ENCODE peak calls at places on chromosomes 6 and 20, in five cellular contexts. X is endothelial cell of umbilical vein, G is HCT116, Y is tibial nerve, D is sigmoid colon. B is an unnamed sample.

GRCh38 chr6:40347571-40348011 is 239.6 kb downstream of the LRFN2 start:
- DNase-seq in X (no peak), G (no peak), Y (no peak), D (peak; percentile 28), B (no peak)

GRCh38 chr20:62303327-62304226 is 780 bp downstream of the ADRM1 start:
- DNase-seq in X (peak; percentile 36), G (no peak), Y (no peak), D (peak; percentile 75), B (peak; percentile 65)

GRCh38 chr20:63703976-63704748 is 3.6 kb downstream of the ARFRP1 start:
- DNase-seq in X (no peak), G (no peak), Y (no peak), D (peak; percentile 57), B (peak; percentile 20)

GRCh38 chr20:19616620-19617019 is 141.4 kb upstream of the RIN2 start:
- DNase-seq in X (no peak), G (no peak), Y (no peak), D (no peak), B (no peak)

GRCh38 chr6:119276211-119276610 is 73.3 kb downstream of the MAN1A1 start:
- DNase-seq in X (no peak), G (no peak), Y (no peak), D (no peak), B (no peak)

GRCh38 chr6:5996701-5997419 is 9.9 kb downstream of the NRN1 start:
- DNase-seq in X (peak; percentile 59), G (no peak), Y (no peak), D (no peak), B (no peak)

GRCh38 chr20:10217517-10218410 is 866 bp upstream of the SNAP25 start:
- DNase-seq in X (peak; percentile 65), G (no peak), Y (no peak), D (peak; percentile 69), B (peak; percentile 69)

GRCh38 chr6:43054206-43054943 is 724 bp upstream of the CUL7 start:
- DNase-seq in X (peak; percentile 13), G (no peak), Y (no peak), D (no peak), B (peak; percentile 43)

GRCh38 chr6:125279961-125280360 is 21.8 kb downstream of the HDDC2 start:
- DNase-seq in X (no peak), G (no peak), Y (no peak), D (no peak), B (no peak)

GRCh38 chr6:21937466-21937865 is 343.9 kb downstream of the SOX4 start:
- DNase-seq in X (no peak), G (no peak), Y (no peak), D (no peak), B (no peak)

GRCh38 chr6:138001750-138002349 is 105.4 kb downstream of the PERP start:
- DNase-seq in X (peak; percentile 62), G (peak; percentile 48), Y (peak; percentile 87), D (peak; percentile 76), B (peak; percentile 46)

GRCh38 chr6:86516087-86516486 is 421.2 kb upstream of the HTR1E start:
- DNase-seq in X (no peak), G (no peak), Y (no peak), D (no peak), B (no peak)

GRCh38 chr6:46015119-46015968 is at the start of gene CLIC5:
- DNase-seq in X (no peak), G (no peak), Y (no peak), D (no peak), B (peak; percentile 24)

GRCh38 chr6:41548098-41548840 is 2.1 kb downstream of the FOXP4 start:
- DNase-seq in X (no peak), G (no peak), Y (no peak), D (no peak), B (no peak)

GRCh38 chr6:3882865-3883264 is 33.7 kb downstream of the FAM50B start:
- DNase-seq in X (no peak), G (no peak), Y (peak; percentile 74), D (no peak), B (no peak)

GRCh38 chr6:140366991-140367390 is 992.5 kb upstream of the CITED2 start:
- DNase-seq in X (peak; percentile 39), G (no peak), Y (no peak), D (no peak), B (no peak)

GRCh38 chr6:89482136-89482535 is 49.2 kb downstream of the ANKRD6 start:
- DNase-seq in X (no peak), G (no peak), Y (no peak), D (no peak), B (no peak)

GRCh38 chr6:53888931-53889330 is 94.1 kb downstream of the LRRC1 start:
- DNase-seq in X (no peak), G (no peak), Y (no peak), D (no peak), B (no peak)

DNA sequence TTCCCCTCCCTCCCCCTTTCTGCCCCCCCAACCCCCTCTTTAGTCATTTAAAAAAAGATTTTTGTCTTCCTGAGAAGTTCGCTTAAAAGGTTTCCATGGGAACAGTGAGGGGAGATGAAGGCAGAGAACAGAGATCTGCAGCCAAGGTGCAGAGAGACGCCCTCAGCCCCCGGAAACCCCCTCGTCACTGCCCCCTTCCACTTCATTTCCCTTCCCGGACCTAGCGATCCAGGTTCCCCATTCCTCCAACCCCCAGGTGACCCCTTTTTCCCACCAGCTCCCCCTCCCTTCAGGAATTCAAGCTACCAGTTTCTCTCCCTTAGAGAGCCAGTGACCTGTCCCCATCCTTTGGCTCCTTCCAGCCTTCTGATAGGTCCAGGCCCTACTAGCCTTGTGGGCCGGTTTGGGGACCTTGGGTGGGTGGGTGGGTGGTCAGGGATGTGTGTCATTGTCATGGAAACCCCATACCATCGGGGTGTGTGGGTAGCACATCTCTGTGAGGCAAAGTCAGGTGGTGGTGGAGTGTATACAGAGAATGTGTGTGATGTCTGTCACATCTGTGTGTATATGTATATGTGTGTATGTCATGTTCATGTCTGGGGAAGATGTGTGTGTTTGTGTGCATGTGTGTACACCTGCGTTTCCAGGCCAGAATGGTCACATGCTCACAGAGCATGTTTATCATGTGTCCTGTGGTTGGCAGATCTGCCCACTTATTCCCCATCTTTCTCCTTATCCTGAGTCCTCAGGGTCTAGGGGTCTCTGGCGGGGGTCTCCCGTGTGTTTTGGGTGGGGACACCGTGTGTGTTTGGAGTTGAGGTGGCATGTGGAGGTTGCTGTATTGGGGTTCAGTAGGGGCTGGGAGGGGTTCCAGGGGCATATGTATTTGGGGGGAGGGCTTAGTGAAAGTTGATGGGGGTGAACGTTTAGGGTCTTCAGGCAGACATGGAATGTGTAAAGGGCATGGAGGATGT is 7.0 kb downstream of the SYNGAP1 start:
- DNase-seq in X (no peak), G (no peak), Y (no peak), D (no peak), B (no peak)
- H3K27ac ChIP-seq in X (no peak overlapping the region), G (peak overlapping the region; percentile 86), Y (peak overlapping the region; percentile 82), D (peak overlapping the region; percentile 91), B (peak overlapping the region; percentile 81)

GRCh38 chr20:3765171-3765887 is 2.2 kb downstream of the ADISSP start:
- DNase-seq in X (no peak), G (no peak), Y (no peak), D (no peak), B (no peak)

GRCh38 chr20:3766832-3767433 is 620 bp downstream of the ADISSP start:
- DNase-seq in X (no peak), G (no peak), Y (no peak), D (peak; percentile 68), B (no peak)

GRCh38 chr20:3766381-3766780 is 1.2 kb downstream of the ADISSP start:
- DNase-seq in X (no peak), G (no peak), Y (no peak), D (peak; percentile 65), B (no peak)

GRCh38 chr20:3768342-3769130 is 983 bp upstream of the ADISSP start:
- DNase-seq in X (peak; percentile 75), G (peak; percentile 52), Y (peak; percentile 61), D (peak; percentile 91), B (peak; percentile 84)

DNA sequence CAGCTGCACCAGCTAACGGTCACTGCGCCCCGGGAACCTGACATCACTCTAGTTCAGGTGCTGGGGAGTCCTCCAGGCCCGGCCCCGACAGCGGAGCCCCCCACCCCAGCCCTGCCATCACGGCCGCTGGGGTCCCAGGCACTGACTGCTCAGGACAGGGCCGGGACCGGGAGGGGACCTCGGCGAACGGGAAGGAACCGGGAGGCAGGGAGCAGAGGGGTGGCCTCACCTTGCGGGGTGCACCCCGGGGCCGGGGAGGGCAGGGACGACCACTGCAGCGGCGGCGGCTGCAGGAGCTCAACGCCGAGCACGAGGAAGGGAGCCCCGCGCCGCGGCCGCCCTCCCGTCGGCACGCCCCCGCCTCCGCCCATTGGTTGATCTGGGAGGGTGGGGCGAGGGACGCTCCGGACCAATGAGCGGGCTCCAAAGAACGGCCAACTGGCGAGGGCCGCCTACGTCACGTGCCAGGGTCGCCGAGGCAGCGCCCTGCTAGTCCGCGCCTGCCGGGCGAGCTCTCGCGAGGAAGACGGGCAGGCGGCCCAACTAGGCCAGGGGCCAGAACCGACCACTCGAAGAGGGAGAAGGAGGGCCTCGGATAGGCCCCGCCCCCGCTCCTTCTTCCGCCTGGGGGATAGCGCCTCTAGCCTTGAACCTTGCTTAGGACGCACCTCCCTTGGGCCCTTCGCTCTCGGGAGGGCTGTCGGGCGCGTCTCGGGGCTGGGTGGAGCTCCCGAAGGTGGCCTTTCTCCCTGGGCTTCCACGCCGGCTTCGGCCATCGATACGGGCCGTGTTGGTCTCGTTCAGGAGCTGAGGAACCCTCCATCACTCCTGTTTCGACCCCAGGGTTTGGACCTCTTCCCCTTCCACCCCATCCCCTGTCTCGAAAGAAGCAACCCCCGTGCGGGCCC is at the start of gene ADISSP:
- DNase-seq in X (peak; percentile 98), G (peak; percentile 95), Y (peak; percentile 96), D (peak; percentile 100), B (peak; percentile 99)
- TF ChIP-seq POLR2A in X (peak; percentile 72), G (peak; percentile 31), Y (peak; percentile 87), D (peak; percentile 12), B (peak; percentile 69)

DNA sequence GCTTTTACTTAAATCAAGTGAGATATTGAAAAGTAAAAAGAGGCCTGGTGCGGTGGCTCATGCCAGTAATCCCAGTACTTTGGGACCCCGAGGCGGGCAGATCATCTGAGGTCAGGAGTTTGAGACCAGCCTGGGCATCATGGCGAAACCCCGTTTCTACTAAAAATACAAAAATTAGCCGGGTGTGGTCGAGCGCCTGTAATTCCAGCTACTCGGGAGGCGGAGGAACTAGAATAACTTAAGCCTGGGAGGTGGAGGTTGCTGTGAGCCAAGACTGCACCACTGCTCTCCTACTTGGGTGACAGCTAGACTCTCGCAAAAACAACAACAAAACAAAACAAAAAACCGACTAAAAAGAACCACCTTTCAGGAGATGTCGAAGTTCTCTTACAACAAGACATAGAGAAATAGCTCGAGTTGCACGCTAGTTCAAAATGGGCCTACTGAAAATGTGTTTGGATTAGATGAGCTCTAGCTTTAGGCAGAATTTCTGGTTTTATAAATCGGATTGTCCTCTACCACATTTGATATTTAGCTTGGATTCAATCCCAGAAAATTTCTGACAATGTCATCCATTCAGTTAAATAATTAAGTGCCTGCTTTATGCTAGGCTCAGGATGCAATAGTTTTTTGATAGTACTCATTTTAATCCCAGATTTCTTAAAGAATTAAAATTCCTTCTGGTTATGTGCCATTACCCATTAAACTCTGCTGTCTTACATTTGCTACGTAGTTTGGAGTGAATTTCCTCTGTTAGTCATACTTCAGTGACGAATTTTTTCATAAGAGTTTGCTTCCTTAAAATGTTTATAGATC is 137.5 kb upstream of the SHLD1 start:
- DNase-seq in X (peak; percentile 55), G (no peak), Y (no peak), D (no peak), B (no peak)
- H3K27ac ChIP-seq in X (peak overlapping the region; percentile 20), G (no peak overlapping the region), Y (peak overlapping the region; percentile 59), D (peak overlapping the region; percentile 96), B (peak overlapping the region; percentile 25)

DNA sequence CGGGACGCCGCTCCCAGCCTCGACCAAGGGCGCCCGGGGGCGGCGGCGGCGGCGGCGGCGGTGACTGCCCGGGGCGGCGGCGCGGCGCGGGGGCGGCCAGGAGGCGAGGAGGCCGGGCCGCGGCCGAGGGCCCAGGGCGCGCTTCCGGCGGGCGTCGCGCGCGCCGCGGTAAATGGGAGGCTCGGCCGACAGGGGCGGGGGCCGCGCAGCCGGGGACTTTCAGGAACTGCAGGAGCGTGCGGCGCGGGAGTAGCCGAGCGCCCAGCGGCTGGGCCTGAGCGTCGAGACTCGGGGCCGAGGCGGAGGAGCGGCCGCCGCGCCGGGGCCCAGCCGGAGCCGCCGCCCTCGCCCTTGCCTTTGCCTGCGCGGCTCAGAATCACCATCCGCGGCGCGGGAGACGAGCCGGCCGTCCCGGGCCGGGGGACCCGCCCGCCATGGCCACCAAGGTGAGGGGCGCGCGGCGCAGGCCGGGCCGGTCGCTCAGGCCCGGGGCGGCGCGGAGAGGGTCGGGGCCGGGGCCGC is at the start of gene SNX9:
- DNase-seq in X (peak; percentile 65), G (peak; percentile 29), Y (peak; percentile 38), D (peak; percentile 90), B (peak; percentile 83)
- TF ChIP-seq POLR2A in X (peak; percentile 55), G (no peak), Y (peak; percentile 73), D (no peak), B (peak; percentile 94)